ENCODE peak calls at places on chromosome 21, in eight cellular contexts. X is mucosa of descending colon; Y is HCT116; T is PC-3; V is uterus; P is cardiac muscle cell; B is CD8-positive, alpha-beta T cell; D is naive thymus-derived CD4-positive, alpha-beta T cell. G is an unnamed sample.

GRCh38 chr21:23977971-23978370 is 1629.3 kb downstream of the MRPL39 start:
- DNase-seq in X (no peak), Y (no peak), T (no peak), V (no peak), P (no peak), B (no peak), D (no peak), G (no peak)

GRCh38 chr21:41449613-41450012 is 23.6 kb downstream of the MX1 start:
- DNase-seq in X (no peak), Y (no peak), T (no peak), V (no peak), P (no peak), B (no peak), D (no peak), G (no peak)

GRCh38 chr21:35254006-35254751 is 205.1 kb upstream of the RUNX1 start:
- DNase-seq in X (peak; percentile 50), Y (no peak), T (peak; percentile 68), V (no peak), P (peak; percentile 88), B (no peak), D (no peak), G (no peak)

GRCh38 chr21:34576043-34576466 is 38.9 kb downstream of the RCAN1 start:
- DNase-seq in X (peak; percentile 66), Y (no peak), T (no peak), V (no peak), P (peak; percentile 13), B (no peak), D (no peak), G (no peak)

GRCh38 chr21:14403681-14404318 is 20.9 kb upstream of the HSPA13 start:
- DNase-seq in X (peak; percentile 15), Y (peak; percentile 13), T (peak; percentile 65), V (no peak), P (peak; percentile 60), B (no peak), D (peak; percentile 55), G (no peak)

GRCh38 chr21:37866027-37866426 is 50.2 kb downstream of the KCNJ6 start:
- DNase-seq in X (no peak), Y (no peak), T (no peak), V (no peak), P (no peak), B (no peak), D (no peak), G (no peak)

GRCh38 chr21:29817450-29817849 is 122.3 kb downstream of the GRIK1 start:
- DNase-seq in X (no peak), Y (no peak), T (no peak), V (no peak), P (no peak), B (no peak), D (no peak), G (no peak)

GRCh38 chr21:38434913-38435533 is 63.3 kb downstream of the ERG start:
- DNase-seq in X (no peak), Y (no peak), T (peak; percentile 25), V (no peak), P (peak; percentile 54), B (no peak), D (no peak), G (no peak)

GRCh38 chr21:17784604-17785402 is 34.4 kb downstream of the C21orf91 start:
- DNase-seq in X (no peak), Y (no peak), T (peak; percentile 40), V (no peak), P (no peak), B (no peak), D (no peak), G (no peak)

GRCh38 chr21:17989780-17990179 is 170.6 kb upstream of the C21orf91 start:
- DNase-seq in X (no peak), Y (no peak), T (no peak), V (no peak), P (no peak), B (no peak), D (no peak), G (no peak)

GRCh38 chr21:34302496-34302895 is 61.3 kb upstream of the KCNE2 start:
- DNase-seq in X (no peak), Y (no peak), T (no peak), V (no peak), P (no peak), B (no peak), D (no peak), G (no peak)

GRCh38 chr21:34526618-34527290 is 14.7 kb upstream of the KCNE1 start:
- DNase-seq in X (peak; percentile 77), Y (peak; percentile 74), T (peak; percentile 97), V (peak; percentile 69), P (peak; percentile 100), B (no peak), D (peak; percentile 2), G (peak; percentile 71)

GRCh38 chr21:19853709-19854575 is 1144.3 kb upstream of the NCAM2 start:
- DNase-seq in X (no peak), Y (no peak), T (no peak), V (no peak), P (no peak), B (no peak), D (no peak), G (no peak)

GRCh38 chr21:15289896-15290841 is 225.4 kb upstream of the NRIP1 start:
- DNase-seq in X (peak; percentile 85), Y (no peak), T (no peak), V (no peak), P (no peak), B (no peak), D (no peak), G (no peak)

GRCh38 chr21:33028759-33029511 is 3.2 kb downstream of the OLIG2 start:
- DNase-seq in X (no peak), Y (no peak), T (no peak), V (no peak), P (peak; percentile 25), B (no peak), D (peak; percentile 46), G (no peak)

GRCh38 chr21:43608225-43608624 is 51.1 kb downstream of the HSF2BP start:
- DNase-seq in X (no peak), Y (no peak), T (peak; percentile 51), V (no peak), P (peak; percentile 80), B (no peak), D (no peak), G (no peak)

GRCh38 chr21:43605320-43606244 is 53.7 kb downstream of the HSF2BP start:
- DNase-seq in X (no peak), Y (no peak), T (no peak), V (no peak), P (no peak), B (no peak), D (no peak), G (no peak)

GRCh38 chr21:43611598-43612369 is 47.5 kb downstream of the HSF2BP start:
- DNase-seq in X (peak; percentile 87), Y (peak; percentile 59), T (peak; percentile 77), V (peak; percentile 63), P (peak; percentile 76), B (no peak), D (no peak), G (no peak)

GRCh38 chr21:43609501-43610340 is 49.6 kb downstream of the HSF2BP start:
- DNase-seq in X (peak; percentile 77), Y (no peak), T (peak; percentile 81), V (no peak), P (peak; percentile 85), B (no peak), D (no peak), G (peak; percentile 59)

GRCh38 chr21:43608664-43609063 is 50.6 kb downstream of the HSF2BP start:
- DNase-seq in X (no peak), Y (no peak), T (no peak), V (no peak), P (no peak), B (no peak), D (no peak), G (no peak)
- H3K9me3 ChIP-seq in X (no peaks in the 10 kb centered on the region), Y (no peaks in the 10 kb centered on the region), T (no peaks in the 10 kb centered on the region), V (no peaks in the 10 kb centered on the region), P (no peaks in the 10 kb centered on the region), B (no peaks in the 10 kb centered on the region), D (no peaks in the 10 kb centered on the region), G (no peaks in the 10 kb centered on the region)

GRCh38 chr21:42612390-42612789 is 41.0 kb upstream of the PDE9A start:
- DNase-seq in X (no peak), Y (no peak), T (no peak), V (no peak), P (no peak), B (no peak), D (no peak), G (no peak)

GRCh38 chr21:42609806-42610205 is 43.6 kb upstream of the PDE9A start:
- DNase-seq in X (no peak), Y (no peak), T (no peak), V (no peak), P (no peak), B (no peak), D (no peak), G (no peak)

GRCh38 chr21:42613756-42614155 is 39.7 kb upstream of the PDE9A start:
- DNase-seq in X (no peak), Y (no peak), T (no peak), V (no peak), P (no peak), B (no peak), D (no peak), G (no peak)

GRCh38 chr21:42614391-42614790 is 39.0 kb upstream of the PDE9A start:
- DNase-seq in X (no peak), Y (no peak), T (no peak), V (no peak), P (no peak), B (no peak), D (peak; percentile 62), G (no peak)

GRCh38 chr21:42611852-42612251 is 41.6 kb upstream of the PDE9A start:
- DNase-seq in X (no peak), Y (no peak), T (no peak), V (no peak), P (no peak), B (no peak), D (no peak), G (no peak)
- H3K9me3 ChIP-seq in X (no peaks in the 10 kb centered on the region), Y (no peaks in the 10 kb centered on the region), T (no peaks in the 10 kb centered on the region), V (peaks cover 4% of the 10 kb centered on the region), P (no peaks in the 10 kb centered on the region), B (no peaks in the 10 kb centered on the region), D (peaks cover 8% of the 10 kb centered on the region), G (no peaks in the 10 kb centered on the region)

GRCh38 chr21:20856926-20857325 is 141.3 kb upstream of the NCAM2 start:
- DNase-seq in X (peak; percentile 22), Y (no peak), T (no peak), V (no peak), P (no peak), B (no peak), D (no peak), G (no peak)
- H3K9me3 ChIP-seq in X (no peaks in the 10 kb centered on the region), Y (peaks cover 19% of the 10 kb centered on the region), T (no peaks in the 10 kb centered on the region), V (no peaks in the 10 kb centered on the region), P (no peaks in the 10 kb centered on the region), B (no peaks in the 10 kb centered on the region), D (no peaks in the 10 kb centered on the region), G (no peaks in the 10 kb centered on the region)

DNA sequence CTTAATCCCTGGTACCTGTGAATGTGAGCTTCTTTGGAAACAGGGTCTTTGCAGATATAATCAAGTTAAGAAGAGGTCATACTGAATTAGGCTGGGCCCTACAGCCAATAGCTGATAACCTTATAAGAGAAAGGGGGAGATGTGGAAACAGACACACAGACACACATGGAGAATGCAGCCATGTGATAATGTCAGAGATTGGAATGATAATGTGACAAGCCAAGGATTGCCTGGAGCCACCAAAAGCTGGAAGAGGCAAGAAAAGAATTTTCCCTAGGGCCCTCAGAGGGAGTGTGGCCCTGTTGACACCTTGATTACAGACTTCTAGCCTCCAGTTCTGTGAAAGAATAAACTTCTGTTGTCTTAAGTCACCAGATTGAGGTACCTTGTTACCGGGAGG is 114.5 kb upstream of the SOD1 start:
- DNase-seq in X (no peak), Y (no peak), T (no peak), V (no peak), P (no peak), B (no peak), D (no peak), G (no peak)
- H3K9me3 ChIP-seq in X (no peaks in the 10 kb centered on the region), Y (no peaks in the 10 kb centered on the region), T (no peaks in the 10 kb centered on the region), V (no peaks in the 10 kb centered on the region), P (no peaks in the 10 kb centered on the region), B (no peaks in the 10 kb centered on the region), D (no peaks in the 10 kb centered on the region), G (no peaks in the 10 kb centered on the region)